ENCODE peak calls at places on chromosomes 1 and 21, in seven cellular contexts. X, E, J, K, N, Z and M are unnamed samples.

GRCh38 chr1:222769968-222770620 is 33.1 kb downstream of the FAM177B start:
- DNase-seq in N (no peak), J (no peak), K (no peak), E (no peak), X (peak), Z (no peak), M (no peak)

GRCh38 chr1:33985656-33986055 is 121.8 kb downstream of the HMGB4 start:
- DNase-seq in N (no peak), X (no peak), Z (peak), E (peak), J (no peak), K (no peak), M (no peak)

GRCh38 chr1:16249838-16250241 is 12.9 kb upstream of the CPLANE2 start:
- DNase-seq in J (no peak), K (peak), N (no peak), E (peak), Z (peak), X (peak), M (no peak)

GRCh38 chr1:21552715-21553114 is 43.5 kb downstream of the ALPL start:
- DNase-seq in Z (no peak), K (no peak), J (no peak), X (peak), N (no peak), E (no peak), M (no peak)

GRCh38 chr21:16037386-16037785 is 307.6 kb downstream of the USP25 start:
- DNase-seq in X (peak), K (no peak), N (no peak), J (no peak), E (no peak), Z (no peak), M (no peak)

GRCh38 chr1:8043621-8044020 is 17.5 kb upstream of the ERRFI1 start:
- DNase-seq in Z (no peak), E (no peak), X (no peak), N (no peak), K (no peak), J (no peak), M (no peak)

GRCh38 chr1:116396769-116397168 is 23.7 kb downstream of the ATP1A1 start:
- DNase-seq in X (no peak), J (no peak), N (no peak), Z (no peak), K (no peak), E (no peak), M (no peak)

GRCh38 chr1:116321766-116322175 is 51.3 kb upstream of the ATP1A1 start:
- DNase-seq in Z (no peak), N (peak), X (no peak), K (no peak), E (no peak), J (no peak), M (no peak)

GRCh38 chr1:27648602-27649305 is 13.8 kb upstream of the FGR start:
- DNase-seq in K (no peak), E (no peak), Z (no peak), X (peak), N (no peak), J (no peak), M (no peak)

GRCh38 chr1:54249798-54250497 is 50.0 kb downstream of the MRPL37 start:
- DNase-seq in E (peak), J (peak), K (no peak), Z (no peak), N (no peak), X (peak), M (no peak)

GRCh38 chr1:108816049-108816882 is 40.6 kb downstream of the AKNAD1 start:
- DNase-seq in Z (peak), J (no peak), E (peak), X (peak), K (peak), N (peak), M (no peak)

GRCh38 chr1:236907205-236907604 is 97.0 kb downstream of the MT1HL1 start:
- DNase-seq in K (no peak), Z (no peak), E (no peak), N (no peak), X (no peak), J (no peak), M (no peak)

GRCh38 chr1:183622884-183623785 is 12.4 kb downstream of the ARPC5 start:
- DNase-seq in X (peak), E (peak), N (peak), Z (no peak), J (peak), K (no peak), M (peak)

GRCh38 chr1:16315437-16315836 is 36.8 kb downstream of the FBXO42 start:
- DNase-seq in X (no peak), E (no peak), N (no peak), Z (no peak), J (no peak), K (no peak), M (no peak)

GRCh38 chr1:30420519-30421050 is 302.8 kb downstream of the MATN1 start:
- DNase-seq in K (peak), J (no peak), X (no peak), E (no peak), N (no peak), Z (peak), M (no peak)

GRCh38 chr21:45778686-45779085 is 135.2 kb downstream of the PCBP3 start:
- DNase-seq in J (no peak), N (no peak), K (no peak), Z (peak), X (no peak), E (no peak), M (no peak)

GRCh38 chr1:26285366-26286063 is 5.6 kb downstream of the SH3BGRL3 start:
- DNase-seq in Z (no peak), E (no peak), N (no peak), K (no peak), J (peak), X (no peak), M (peak)

GRCh38 chr1:205454903-205455335 is 926 bp downstream of the BLACAT1 start:
- DNase-seq in Z (no peak), X (no peak), E (no peak), J (no peak), K (no peak), N (no peak), M (no peak)

GRCh38 chr1:27879374-27880082 is 7.2 kb downstream of the THEMIS2 start:
- DNase-seq in X (no peak), N (no peak), J (no peak), Z (no peak), K (no peak), E (no peak), M (no peak)

GRCh38 chr1:55579332-55579996 is 364.3 kb upstream of the USP24 start:
- DNase-seq in N (no peak), K (no peak), Z (no peak), X (no peak), E (no peak), J (no peak), M (no peak)

GRCh38 chr1:121471517-121471916 is 286.7 kb downstream of the SRGAP2C start:
- DNase-seq in Z (no peak), K (no peak), X (no peak), J (no peak), E (no peak), N (no peak), M (no peak)

GRCh38 chr1:167650266-167651160 is 20.5 kb downstream of the RCSD1 start:
- DNase-seq in K (no peak), J (no peak), E (no peak), Z (peak), X (no peak), N (no peak), M (peak)

DNA sequence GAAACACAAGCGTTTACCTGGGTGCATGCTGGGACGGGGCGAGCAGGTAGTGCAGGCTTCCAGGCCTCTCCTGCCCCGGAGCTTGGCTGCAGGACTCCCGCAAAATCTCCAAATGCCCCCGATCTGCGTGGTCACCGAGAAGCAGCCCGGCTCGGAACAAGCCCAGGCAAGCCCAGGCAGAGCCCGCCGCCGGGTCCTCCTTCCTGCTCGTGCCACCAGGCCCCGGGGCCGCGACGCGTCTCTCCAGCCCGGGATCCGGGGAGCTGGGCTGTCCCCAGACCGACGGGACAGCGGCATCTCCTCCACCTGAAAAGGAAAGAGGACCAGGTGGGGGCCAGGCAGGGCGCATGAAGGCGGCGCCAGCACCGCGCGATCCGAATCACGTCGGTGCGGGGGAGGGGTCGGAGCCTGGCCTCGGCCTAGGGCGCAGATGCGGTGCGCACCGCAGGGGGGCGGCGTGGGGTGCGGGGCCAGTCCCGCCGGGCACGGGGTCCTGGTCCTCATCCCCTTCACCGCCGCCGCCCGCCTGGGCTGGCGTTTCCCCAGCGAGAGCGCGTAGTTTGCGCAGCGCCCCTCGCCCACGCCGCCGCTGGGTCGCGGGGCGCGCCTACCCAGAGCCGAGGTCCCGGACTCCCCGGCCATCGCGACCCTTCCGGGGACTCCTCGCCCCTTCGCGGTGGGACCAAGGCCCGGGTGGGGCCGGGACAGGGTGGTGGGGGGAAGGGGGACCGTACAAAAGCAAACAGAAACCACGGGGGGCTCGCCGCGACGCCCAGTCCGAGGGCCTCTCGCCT is 52.4 kb upstream of the H6PD start:
- DNase-seq in N (peak), J (no peak), K (no peak), E (peak), X (peak), Z (no peak), M (peak)
- TF ChIP-seq CTCF in N (no peak), J (peak), K (no peak), E (peak), X (no peak), Z (no peak), M (peak)

GRCh38 chr1:203349166-203349565 is 1.8 kb downstream of the FMOD start:
- DNase-seq in J (no peak), K (no peak), E (no peak), X (no peak), N (no peak), Z (no peak), M (no peak)

GRCh38 chr1:203354246-203354645 is 3.3 kb upstream of the FMOD start:
- DNase-seq in K (no peak), Z (no peak), J (no peak), X (peak), N (no peak), E (no peak), M (no peak)

GRCh38 chr1:203349757-203350522 is 982 bp downstream of the FMOD start:
- DNase-seq in J (no peak), K (no peak), Z (no peak), X (no peak), N (no peak), E (peak), M (no peak)

GRCh38 chr1:203353486-203353885 is 2.6 kb upstream of the FMOD start:
- DNase-seq in J (no peak), Z (no peak), E (no peak), K (no peak), X (no peak), N (no peak), M (no peak)

DNA sequence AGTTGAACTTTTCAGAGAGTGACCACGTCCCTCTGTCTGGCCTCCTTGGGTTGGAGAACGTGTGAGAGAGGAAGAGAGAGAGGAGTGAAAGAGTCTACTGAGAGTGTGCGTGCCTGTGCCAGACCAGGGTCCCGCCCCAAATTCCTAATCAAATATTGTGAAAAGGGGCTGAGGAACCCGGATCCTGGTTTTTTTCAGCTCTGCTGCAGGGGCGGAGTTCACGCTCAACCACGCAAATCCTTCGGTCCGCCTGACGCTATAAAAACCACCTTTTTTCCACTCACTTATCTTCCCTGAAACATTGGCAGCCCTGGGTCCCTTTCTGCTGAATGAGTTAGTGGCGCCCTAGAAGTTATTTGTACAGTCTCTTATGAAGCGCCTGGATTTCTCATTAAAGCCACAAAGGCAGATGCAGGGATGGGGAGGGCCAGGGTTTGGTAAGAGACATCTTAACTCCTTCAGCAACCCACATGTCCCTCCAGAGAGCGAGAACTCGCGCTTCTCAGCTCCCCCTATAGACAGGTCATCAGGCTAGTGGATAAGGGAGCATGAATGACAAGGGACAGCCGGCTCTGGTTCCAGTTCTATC is at the start of gene FMOD:
- DNase-seq in X (peak), J (no peak), E (peak), Z (peak), K (peak), N (peak), M (peak)
- TF ChIP-seq CTCF in X (peak), J (no peak), E (peak), Z (no peak), K (no peak), N (no peak), M (peak)

GRCh38 chr1:74842726-74843125 is 109.8 kb downstream of the TYW3 start:
- DNase-seq in E (no peak), X (no peak), J (no peak), K (no peak), N (no peak), Z (no peak), M (no peak)
- TF ChIP-seq CTCF in E (no peak), X (no peak), J (no peak), K (no peak), N (no peak), Z (no peak), M (no peak)

GRCh38 chr1:234724517-234725176 is 114.7 kb upstream of the IRF2BP2 start:
- DNase-seq in X (peak), N (peak), K (peak), Z (peak), E (no peak), J (peak), M (no peak)
- TF ChIP-seq CTCF in X (no peak), N (no peak), K (no peak), Z (no peak), E (no peak), J (no peak), M (no peak)

GRCh38 chr1:38403667-38404066 is 357.1 kb upstream of the POU3F1 start:
- DNase-seq in J (no peak), K (no peak), X (no peak), Z (no peak), N (no peak), E (no peak), M (no peak)
- TF ChIP-seq CTCF in J (no peak), K (no peak), X (no peak), Z (no peak), N (no peak), E (no peak), M (peak)

DNA sequence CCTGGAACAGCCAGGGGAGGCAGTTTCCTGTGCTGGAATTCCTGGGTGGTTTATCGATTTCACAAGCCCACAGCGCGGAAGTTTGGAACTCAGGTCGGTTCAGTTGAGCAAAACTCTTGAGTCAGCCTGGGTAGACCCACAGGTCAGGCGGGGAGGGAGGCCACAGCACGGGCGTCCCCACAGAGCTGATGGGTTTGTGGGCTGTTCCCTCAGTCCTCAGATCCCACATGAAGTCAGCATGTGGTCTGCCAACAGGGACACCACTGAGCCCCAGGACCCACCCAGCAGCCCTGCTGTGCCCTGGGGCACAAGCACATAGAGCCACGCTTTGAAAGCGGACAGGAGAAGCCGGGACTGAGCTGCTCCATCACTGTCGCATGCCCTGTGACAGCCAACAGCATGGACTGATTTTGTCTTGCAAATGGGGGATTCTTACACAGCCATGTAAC is 17.4 kb downstream of the BMP8A start:
- DNase-seq in N (no peak), E (no peak), X (peak), Z (no peak), J (no peak), K (no peak), M (peak)
- TF ChIP-seq CTCF in N (no peak), E (no peak), X (no peak), Z (no peak), J (no peak), K (no peak), M (no peak)

DNA sequence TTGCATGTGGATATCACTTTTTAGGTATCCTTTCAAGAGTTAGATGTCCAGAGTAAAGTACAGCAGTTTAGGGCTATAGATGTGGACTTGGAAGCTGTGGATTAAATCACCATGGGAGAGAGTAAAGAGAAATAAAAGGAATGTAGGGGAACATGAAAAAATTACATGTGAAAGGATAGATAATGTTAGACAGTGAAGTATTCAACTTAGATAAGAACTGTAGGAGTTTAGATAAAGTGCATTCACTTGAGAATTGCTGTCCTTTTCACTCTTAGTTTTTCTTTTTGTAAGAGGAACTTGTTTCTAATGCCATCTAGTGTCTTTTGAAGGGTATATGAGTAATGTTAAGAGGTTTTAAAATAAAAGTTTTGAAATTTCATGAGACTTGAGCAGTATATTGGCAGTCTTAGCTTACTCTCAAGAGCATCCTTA is 40.1 kb downstream of the MAST2 start:
- DNase-seq in J (no peak), Z (no peak), K (no peak), X (peak), N (no peak), E (no peak), M (peak)
- TF ChIP-seq CTCF in J (peak), Z (no peak), K (no peak), X (peak), N (no peak), E (peak), M (peak)

DNA sequence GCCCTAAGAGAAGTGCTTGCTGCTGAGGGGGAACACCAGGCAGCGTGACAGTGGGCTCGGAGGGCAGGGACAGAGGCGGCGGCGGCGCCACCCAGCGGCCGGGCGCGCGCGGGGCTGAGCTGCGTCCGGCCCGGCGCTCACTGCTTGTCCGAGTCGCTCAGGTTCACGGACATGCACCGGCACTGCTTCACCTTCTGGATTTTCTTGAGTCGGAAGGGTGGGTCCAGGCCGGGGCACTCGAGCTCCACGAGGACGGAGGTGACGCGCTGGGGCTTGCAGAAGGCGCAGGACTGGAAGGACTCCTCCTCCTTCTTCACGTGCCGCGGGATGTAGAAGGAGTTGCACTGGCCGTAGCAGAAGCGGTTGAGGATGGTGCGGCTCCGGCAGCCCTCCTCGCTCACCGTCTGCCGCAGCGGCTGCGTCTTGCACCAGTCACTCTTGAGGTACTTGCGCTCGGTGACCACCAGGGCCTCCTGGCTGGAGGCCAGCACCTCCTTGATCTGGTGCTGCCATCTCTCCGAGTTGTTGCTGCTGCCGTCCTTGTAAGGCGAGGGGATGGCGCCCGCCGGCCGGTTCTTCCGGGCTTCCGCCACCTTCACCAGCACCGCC is 119.0 kb downstream of the GREM2 start:
- DNase-seq in N (no peak), J (peak), Z (no peak), X (peak), E (peak), K (no peak), M (peak)
- TF ChIP-seq CTCF in N (no peak), J (peak), Z (no peak), X (peak), E (peak), K (no peak), M (no peak)

GRCh38 chr1:179586107-179586823 is 5.4 kb upstream of the TDRD5 start:
- DNase-seq in N (peak), E (peak), J (peak), K (no peak), Z (peak), X (peak), M (no peak)
- TF ChIP-seq CTCF in N (peak), E (peak), J (peak), K (peak), Z (no peak), X (peak), M (no peak)